ENCODE peak calls at places on chromosomes 1 and 21, in five cellular contexts. X, E, O, G and M are unnamed samples.

GRCh38 chr1:156852414-156852874 is 6.5 kb downstream of the INSRR start:
- DNase-seq in E (no peak), G (no peak), X (no peak), O (peak), M (no peak)

GRCh38 chr1:58780586-58781452 is 3.0 kb downstream of the JUN start:
- DNase-seq in G (no peak), X (no peak), E (no peak), O (peak), M (no peak)

GRCh38 chr1:197994907-197995407 is 77.8 kb downstream of the LHX9 start:
- DNase-seq in X (no peak), G (no peak), O (no peak), E (no peak), M (no peak)

GRCh38 chr1:207069059-207069458 is 16.0 kb downstream of the PFKFB2 start:
- DNase-seq in E (no peak), O (no peak), G (no peak), X (no peak), M (no peak)

GRCh38 chr1:233940908-233941307 is 36.4 kb downstream of the SLC35F3 start:
- DNase-seq in G (no peak), E (no peak), O (no peak), X (no peak), M (no peak)

GRCh38 chr1:14377386-14377785 is 221.1 kb upstream of the KAZN start:
- DNase-seq in E (no peak), O (no peak), G (no peak), X (no peak), M (no peak)

GRCh38 chr1:155974208-155975165 is 3.9 kb downstream of the ARHGEF2 start:
- DNase-seq in G (no peak), O (peak), E (no peak), X (no peak), M (no peak)

GRCh38 chr1:44946720-44947059 is 39.7 kb downstream of the EIF2B3 start:
- DNase-seq in E (no peak), O (no peak), X (no peak), G (peak), M (no peak)

GRCh38 chr1:178538192-178538916 is 25.4 kb downstream of the TEX35 start:
- DNase-seq in O (no peak), E (no peak), G (peak), X (peak), M (no peak)

GRCh38 chr21:33362044-33362555 is 37.3 kb downstream of the IFNAR1 start:
- DNase-seq in X (no peak), O (peak), E (peak), G (no peak), M (peak)

GRCh38 chr21:21971384-21971783 is 973.2 kb downstream of the NCAM2 start:
- DNase-seq in O (no peak), E (no peak), X (no peak), G (no peak), M (no peak)

GRCh38 chr1:2561898-2562895 is 6.0 kb downstream of the TNFRSF14 start:
- DNase-seq in E (no peak), O (no peak), G (no peak), X (no peak), M (no peak)

GRCh38 chr1:158355773-158356172 is 2.1 kb downstream of the CD1E start:
- DNase-seq in G (no peak), X (no peak), E (no peak), O (no peak), M (no peak)

GRCh38 chr1:6253380-6253779 is 7.5 kb downstream of the GPR153 start:
- DNase-seq in X (no peak), E (no peak), G (no peak), O (no peak), M (no peak)

GRCh38 chr1:165883056-165883455 is 55.6 kb downstream of the UCK2 start:
- DNase-seq in X (no peak), E (no peak), G (no peak), O (no peak), M (no peak)

GRCh38 chr1:52706136-52706670 is 8.1 kb upstream of the COA7 start:
- DNase-seq in O (no peak), G (no peak), X (no peak), E (no peak), M (no peak)

GRCh38 chr21:20108976-20109375 is 889.2 kb upstream of the NCAM2 start:
- DNase-seq in G (no peak), E (no peak), O (no peak), X (no peak), M (no peak)

GRCh38 chr1:85884372-85885035 is 176.3 kb upstream of the ZNHIT6 start:
- DNase-seq in E (no peak), X (peak), G (no peak), O (peak), M (no peak)

GRCh38 chr1:215188302-215188950 is 105.9 kb downstream of the KCNK2 start:
- DNase-seq in G (no peak), X (no peak), O (peak), E (no peak), M (no peak)

GRCh38 chr1:185733818-185734709 is at the start of gene HMCN1:
- DNase-seq in E (peak), G (peak), O (peak), X (peak), M (no peak)

GRCh38 chr1:6745073-6745472 is 40.2 kb upstream of the CAMTA1 start:
- DNase-seq in O (no peak), E (no peak), G (no peak), X (no peak), M (no peak)

GRCh38 chr1:100746542-100746932 is 27.0 kb downstream of the VCAM1 start:
- DNase-seq in G (no peak), X (no peak), O (no peak), E (no peak), M (no peak)

GRCh38 chr1:193606035-193606434 is 419.6 kb upstream of the B3GALT2 start:
- DNase-seq in X (no peak), G (no peak), O (no peak), E (no peak), M (no peak)

GRCh38 chr1:199123615-199124014 is 484.8 kb downstream of the PTPRC start:
- DNase-seq in X (no peak), G (peak), O (no peak), E (no peak), M (no peak)

GRCh38 chr1:27658951-27659496 is 13.0 kb downstream of the IFI6 start:
- DNase-seq in G (peak), X (peak), E (no peak), O (no peak), M (peak)

GRCh38 chr1:245025525-245025924 is 129.3 kb upstream of the KIF26B start:
- DNase-seq in X (no peak), G (no peak), O (no peak), E (no peak), M (no peak)

GRCh38 chr1:38778051-38778450 is 81.5 kb downstream of the RRAGC start:
- DNase-seq in X (no peak), O (no peak), E (no peak), G (no peak), M (no peak)

GRCh38 chr1:159867322-159868064 is 5.0 kb upstream of the VSIG8 start:
- DNase-seq in O (peak), G (no peak), X (no peak), E (no peak), M (no peak)

GRCh38 chr1:111197598-111198289 is 2.7 kb downstream of the DENND2D start:
- DNase-seq in G (peak), O (no peak), E (peak), X (no peak), M (peak)